ENCODE peak calls at places on chromosomes 4 and X, in eight cellular contexts. K is Calu3, Y is Daoy, A is T-helper 9 cell, V is NCI-H1092 treated with DMSO at 0.1 percent for 48 hours, R is stromal cell of bone marrow, J is uterus, E is KBM-7. L is an unnamed sample.

GRCh38 chr4:166091914-166092510 is 219.0 kb downstream of the TLL1 start:
- DNase-seq in K (no peak), Y (peak), A (no peak), V (peak), R (peak), J (no peak), E (peak), L (peak)

GRCh38 chr4:169791527-169792156 is 33.9 kb upstream of the HPF1 start:
- DNase-seq in K (peak), Y (peak), A (no peak), V (peak), R (peak), J (peak), E (peak), L (peak)

GRCh38 chrX:124217289-124218251 is 114.9 kb upstream of the TEX13D start:
- DNase-seq in K (no peak), Y (peak), A (peak), V (peak), R (no peak), J (no peak), E (peak), L (no peak)

GRCh38 chr4:7144374-7145290 is 47.7 kb upstream of the SORCS2 start:
- DNase-seq in K (no peak), Y (no peak), A (no peak), V (no peak), R (peak), J (no peak), E (no peak), L (no peak)

GRCh38 chr4:91936301-91936700 is 367.5 kb upstream of the GRID2 start:
- DNase-seq in K (no peak), Y (no peak), A (no peak), V (peak), R (peak), J (no peak), E (no peak), L (no peak)

GRCh38 chr4:103067841-103068547 is 8.6 kb downstream of the SLC9B2 start:
- DNase-seq in K (no peak), Y (no peak), A (no peak), V (no peak), R (no peak), J (no peak), E (no peak), L (no peak)

GRCh38 chr4:88818650-88819470 is 121.2 kb upstream of the NAP1L5 start:
- DNase-seq in K (peak), Y (peak), A (peak), V (peak), R (peak), J (peak), E (peak), L (no peak)

GRCh38 chr4:121758896-121759568 is 5.9 kb downstream of the SMIM43 start:
- DNase-seq in K (no peak), Y (no peak), A (no peak), V (no peak), R (peak), J (no peak), E (no peak), L (no peak)

GRCh38 chr4:87465739-87466366 is 43.5 kb downstream of the NUDT9 start:
- DNase-seq in K (peak), Y (peak), A (no peak), V (peak), R (peak), J (no peak), E (peak), L (peak)

GRCh38 chrX:42127563-42127962 is 204.2 kb upstream of the CASK start:
- DNase-seq in K (no peak), Y (no peak), A (no peak), V (no peak), R (no peak), J (no peak), E (no peak), L (no peak)

GRCh38 chr4:23516719-23517118 is 373.1 kb downstream of the PPARGC1A start:
- DNase-seq in K (no peak), Y (no peak), A (no peak), V (no peak), R (no peak), J (no peak), E (no peak), L (no peak)

GRCh38 chr4:185865901-185866328 is 53.9 kb upstream of the SORBS2 start:
- DNase-seq in K (peak), Y (peak), A (no peak), V (peak), R (peak), J (no peak), E (no peak), L (no peak)

GRCh38 chrX:154097003-154097596 is 417 bp downstream of the MECP2 start:
- DNase-seq in K (peak), Y (peak), A (peak), V (peak), R (peak), J (peak), E (peak), L (peak)

GRCh38 chrX:80817002-80817401 is 7.3 kb upstream of the BRWD3 start:
- DNase-seq in K (no peak), Y (no peak), A (no peak), V (no peak), R (no peak), J (no peak), E (no peak), L (no peak)

GRCh38 chrX:20066968-20067708 is 49.6 kb downstream of the MAP7D2 start:
- DNase-seq in K (peak), Y (peak), A (no peak), V (peak), R (peak), J (no peak), E (peak), L (peak)

L was measured in AG09319.